ENCODE peak calls at places on chromosome 22, in four cellular contexts. S is A549, H is HTR-8/SVneo, F is germinal center. P is an unnamed sample.

GRCh38 chr22:44085743-44086741 is 61.9 kb downstream of the PARVB start:
- DNase-seq in S (peak; percentile 75), H (peak; percentile 53), F (peak; percentile 47), P (peak; percentile 43)

GRCh38 chr22:23094695-23095466 is 24.6 kb downstream of the GNAZ start:
- DNase-seq in S (no peak), H (no peak), F (no peak), P (no peak)

GRCh38 chr22:20494978-20495860 is at the start of gene KLHL22:
- DNase-seq in S (no peak), H (no peak), F (peak; percentile 41), P (peak; percentile 26)

GRCh38 chr22:37752189-37753061 is 55.3 kb upstream of the GCAT start:
- DNase-seq in S (peak; percentile 94), H (peak; percentile 85), F (no peak), P (peak; percentile 73)

GRCh38 chr22:38346506-38346905 is 29.3 kb upstream of the CSNK1E start:
- DNase-seq in S (no peak), H (no peak), F (no peak), P (no peak)

GRCh38 chr22:37022483-37023337 is 3.2 kb downstream of the MPST start:
- DNase-seq in S (no peak), H (no peak), F (no peak), P (no peak)

GRCh38 chr22:31474743-31475142 is 14.9 kb downstream of the EIF4ENIF1 start:
- DNase-seq in S (no peak), H (no peak), F (no peak), P (no peak)

GRCh38 chr22:36585841-36586240 is 56.9 kb upstream of the EIF3D start:
- DNase-seq in S (no peak), H (peak; percentile 26), F (no peak), P (no peak)

GRCh38 chr22:37043214-37043827 is 8.2 kb upstream of the KCTD17 start:
- DNase-seq in S (no peak), H (no peak), F (no peak), P (no peak)

GRCh38 chr22:47168441-47168840 is 406.0 kb downstream of the TBC1D22A start:
- DNase-seq in S (no peak), H (no peak), F (no peak), P (no peak)

GRCh38 chr22:40547729-40548143 is 88.8 kb downstream of the MRTFA start:
- DNase-seq in S (no peak), H (no peak), F (no peak), P (no peak)

GRCh38 chr22:38788016-38788415 is 5.9 kb downstream of the DNAL4 start:
- DNase-seq in S (no peak), H (no peak), F (no peak), P (no peak)

GRCh38 chr22:48849963-48850657 is 977.6 kb downstream of the BRD1 start:
- DNase-seq in S (no peak), H (no peak), F (no peak), P (no peak)

GRCh38 chr22:24102366-24103200 is 78.7 kb upstream of the SUSD2 start:
- DNase-seq in S (no peak), H (no peak), F (no peak), P (no peak)

P was measured in HepG2.